ENCODE peak calls at places on chromosomes 3 and 15, in four cellular contexts. L, G, B and R are unnamed samples.

GRCh38 chr15:62068071-62068786 is 1.5 kb downstream of the C2CD4A start:
- DNase-seq in L (no peak), G (peak), B (no peak), R (peak)

GRCh38 chr3:32577621-32578556 is 7.2 kb upstream of the DYNC1LI1 start:
- DNase-seq in L (peak), G (no peak), B (no peak), R (no peak)

GRCh38 chr3:142647856-142648255 is 51.7 kb downstream of the PLS1 start:
- DNase-seq in L (no peak), G (peak), B (peak), R (no peak)

GRCh38 chr3:189629803-189630455 is 1.3 kb upstream of the TP63 start:
- DNase-seq in L (no peak), G (no peak), B (no peak), R (no peak)

GRCh38 chr15:36996121-36996520 is 104.2 kb downstream of the MEIS2 start:
- DNase-seq in L (no peak), G (no peak), B (no peak), R (no peak)

GRCh38 chr3:57852896-57853295 is 96.8 kb downstream of the SLMAP start:
- DNase-seq in L (no peak), G (no peak), B (no peak), R (no peak)

GRCh38 chr3:123695731-123696640 is 111.1 kb upstream of the HACD2 start:
- DNase-seq in L (no peak), G (no peak), B (no peak), R (no peak)

GRCh38 chr15:58854598-58854997 is 78.9 kb downstream of the SLTM start:
- DNase-seq in L (no peak), G (no peak), B (no peak), R (no peak)

GRCh38 chr3:133944641-133945441 is 49.2 kb upstream of the RAB6B start:
- DNase-seq in L (no peak), G (peak), B (no peak), R (no peak)

GRCh38 chr3:49175530-49175929 is 4.1 kb downstream of the KLHDC8B start:
- DNase-seq in L (no peak), G (no peak), B (no peak), R (no peak)

GRCh38 chr3:194277547-194278091 is 73.5 kb downstream of the CPN2 start:
- DNase-seq in L (no peak), G (no peak), B (no peak), R (no peak)

GRCh38 chr3:194278186-194278845 is 72.8 kb downstream of the CPN2 start:
- DNase-seq in L (no peak), G (no peak), B (no peak), R (no peak)

GRCh38 chr3:194275721-194276120 is 75.4 kb downstream of the CPN2 start:
- DNase-seq in L (no peak), G (no peak), B (no peak), R (no peak)

GRCh38 chr3:194275231-194275671 is 75.9 kb downstream of the CPN2 start:
- DNase-seq in L (no peak), G (no peak), B (no peak), R (no peak)

DNA sequence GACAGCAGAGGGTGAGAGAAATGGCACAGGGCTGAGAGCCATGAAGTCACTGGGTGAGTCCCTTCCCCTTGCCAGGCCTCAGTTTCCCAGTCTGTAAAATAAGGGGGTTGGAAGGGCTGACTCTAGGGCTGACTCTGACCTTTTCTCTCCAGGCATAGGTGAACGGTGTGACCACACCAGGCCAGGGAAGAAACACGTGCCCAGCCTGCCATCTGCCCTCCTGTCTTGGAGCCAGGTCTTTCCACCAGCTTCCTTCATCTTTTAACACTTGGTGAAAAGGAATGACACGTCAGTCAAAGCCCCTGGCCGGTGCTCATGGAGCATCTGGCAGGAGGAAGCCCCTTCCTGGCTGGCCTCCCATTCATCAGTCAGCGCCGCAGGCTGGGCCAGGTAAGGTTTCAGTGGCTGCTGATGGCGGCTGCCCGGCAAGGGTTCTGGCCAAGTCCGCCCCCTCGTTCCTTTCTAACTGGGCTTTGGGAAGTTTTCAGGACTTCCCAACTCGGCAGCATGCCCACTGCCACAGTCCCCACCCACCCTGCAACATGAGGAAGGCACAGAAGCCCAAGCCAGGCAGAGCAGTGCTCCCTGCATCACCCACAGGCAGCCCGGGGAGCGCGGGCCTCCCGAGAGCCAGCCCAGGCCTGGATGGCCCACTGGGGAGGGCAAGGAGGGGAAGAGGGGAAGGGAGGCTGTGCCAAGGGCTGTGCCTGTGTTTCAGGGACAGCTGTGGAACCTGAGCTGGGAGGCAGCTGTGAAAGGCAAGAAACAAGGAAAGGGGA is 74.2 kb downstream of the CPN2 start:
- DNase-seq in L (no peak), G (no peak), B (no peak), R (no peak)
- TF ChIP-seq EGR1 in L (no peak), G (no peak), B (no peak), R (no peak)

GRCh38 chr3:50340404-50341329 is at the start of gene RASSF1:
- DNase-seq in L (no peak), G (peak), B (no peak), R (peak)
- TF ChIP-seq EGR1 in L (no peak), G (no peak), B (no peak), R (no peak)

GRCh38 chr15:71792521-71792920 is 17.8 kb upstream of the NR2E3 start:
- DNase-seq in L (no peak), G (no peak), B (no peak), R (no peak)
- TF ChIP-seq EGR1 in L (no peak), G (no peak), B (no peak), R (no peak)

GRCh38 chr15:68333775-68334470 is 56.4 kb downstream of the FEM1B start:
- DNase-seq in L (no peak), G (no peak), B (no peak), R (no peak)
- TF ChIP-seq EGR1 in L (no peak), G (no peak), B (no peak), R (no peak)

GRCh38 chr3:149247025-149247710 is 25.5 kb upstream of the CP start:
- DNase-seq in L (no peak), G (no peak), B (no peak), R (no peak)
- TF ChIP-seq EGR1 in L (no peak), G (no peak), B (no peak), R (no peak)

GRCh38 chr3:188624828-188625227 is 470.9 kb downstream of the LPP start:
- DNase-seq in L (no peak), G (no peak), B (no peak), R (no peak)

GRCh38 chr3:188627652-188628051 is 473.7 kb downstream of the LPP start:
- DNase-seq in L (no peak), G (no peak), B (peak), R (no peak)

GRCh38 chr3:188620752-188621151 is 466.8 kb downstream of the LPP start:
- DNase-seq in L (no peak), G (no peak), B (no peak), R (no peak)

DNA sequence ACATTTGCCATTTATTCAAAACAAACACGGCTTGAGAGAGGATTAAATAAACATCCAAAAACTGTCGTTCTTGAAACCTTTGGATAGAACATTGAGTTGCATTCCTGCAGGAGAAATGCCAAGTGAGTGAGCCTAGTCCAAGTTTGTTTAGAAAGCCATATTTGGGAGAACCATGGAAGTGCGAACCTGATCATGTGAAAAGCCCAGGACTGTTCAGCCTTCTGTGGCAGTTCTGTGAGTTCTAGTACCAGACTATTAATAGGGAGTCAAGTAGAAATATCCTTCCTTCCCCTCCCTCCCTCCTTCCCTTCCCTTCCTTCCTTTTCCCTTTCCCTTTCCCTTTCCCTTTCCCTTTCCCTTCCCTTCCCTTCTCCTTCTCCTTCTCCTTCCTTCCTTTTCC is 470.4 kb downstream of the LPP start:
- DNase-seq in L (no peak), G (no peak), B (no peak), R (no peak)
- TF ChIP-seq EGR1 in L (no peak), G (no peak), B (no peak), R (no peak)

GRCh38 chr3:61663728-61664492 is 102.5 kb downstream of the PTPRG start:
- DNase-seq in L (no peak), G (no peak), B (peak), R (no peak)
- TF ChIP-seq EGR1 in L (no peak), G (no peak), B (no peak), R (no peak)

GRCh38 chr3:194139085-194139976 is 3.4 kb downstream of the HES1 start:
- DNase-seq in L (no peak), G (peak), B (no peak), R (no peak)
- TF ChIP-seq EGR1 in L (no peak), G (no peak), B (no peak), R (no peak)

GRCh38 chr3:40524222-40524570 is 564 bp upstream of the ZNF621 start:
- DNase-seq in L (no peak), G (no peak), B (no peak), R (no peak)
- TF ChIP-seq EGR1 in L (no peak), G (no peak), B (no peak), R (no peak)